ENCODE peak calls at places on chromosomes 12 and 14, in four cellular contexts. E is H54, Y is Right ventricle myocardium inferior, O is iPS-NIHi11. S is an unnamed sample.

GRCh38 chr12:98470469-98471082 is 44.8 kb upstream of the TMPO start:
- DNase-seq in O (no peak), Y (no peak), E (no peak), S (no peak)

GRCh38 chr12:81094718-81095360 is 17.0 kb downstream of the ACSS3 start:
- DNase-seq in E (no peak), Y (no peak), O (no peak), S (no peak)

GRCh38 chr12:85804663-85805062 is 31.5 kb downstream of the RASSF9 start:
- DNase-seq in E (no peak), O (no peak), Y (no peak), S (peak)

GRCh38 chr12:57390174-57390573 is 40.7 kb downstream of the R3HDM2 start:
- DNase-seq in E (no peak), O (no peak), Y (no peak), S (peak)

GRCh38 chr14:67440513-67440912 is 28.5 kb upstream of the PLEK2 start:
- DNase-seq in E (no peak), Y (no peak), O (no peak), S (no peak)

GRCh38 chr12:93526786-93527428 is 45.6 kb upstream of the SOCS2 start:
- DNase-seq in Y (no peak), O (no peak), E (peak), S (peak)

GRCh38 chr12:112916270-112916669 is 9.5 kb downstream of the OAS1 start:
- DNase-seq in Y (no peak), E (no peak), O (no peak), S (peak)

GRCh38 chr14:51576112-51576420 is 75.6 kb upstream of the FRMD6 start:
- DNase-seq in E (no peak), O (no peak), Y (no peak), S (peak)

GRCh38 chr14:95346820-95347219 is 27.1 kb upstream of the CLMN start:
- DNase-seq in O (peak), E (peak), Y (no peak), S (no peak)

GRCh38 chr12:45259732-45260480 is 44.0 kb downstream of the ANO6 start:
- DNase-seq in O (peak), Y (no peak), E (no peak), S (peak)

GRCh38 chr12:12331896-12332295 is 18.1 kb downstream of the MANSC1 start:
- DNase-seq in O (peak), E (no peak), Y (no peak), S (no peak)

GRCh38 chr12:97127061-97127460 is 220.0 kb downstream of the NEDD1 start:
- DNase-seq in O (no peak), E (no peak), Y (no peak), S (no peak)

GRCh38 chr12:75526655-75527511 is 15.5 kb upstream of the KRR1 start:
- DNase-seq in O (peak), Y (no peak), E (peak), S (peak)

GRCh38 chr12:75650989-75651695 is 139.7 kb upstream of the KRR1 start:
- DNase-seq in Y (no peak), E (no peak), O (no peak), S (peak)

GRCh38 chr12:119412811-119413794 is 78.6 kb downstream of the CCDC60 start:
- DNase-seq in O (peak), E (peak), Y (no peak), S (peak)

GRCh38 chr12:50751921-50752721 is 11.8 kb upstream of the ATF1 start:
- DNase-seq in O (peak), Y (no peak), E (no peak), S (no peak)

GRCh38 chr14:51453869-51454268 is 197.8 kb upstream of the FRMD6 start:
- DNase-seq in O (no peak), Y (no peak), E (peak), S (no peak)

GRCh38 chr14:23561873-23562821 is 5.4 kb downstream of the AP1G2 start:
- DNase-seq in E (no peak), O (no peak), Y (no peak), S (no peak)

GRCh38 chr14:44795725-44796124 is 166.0 kb downstream of the KLHL28 start:
- DNase-seq in O (peak), Y (no peak), E (no peak), S (no peak)

GRCh38 chr12:59734371-59734770 is 138.5 kb downstream of the SLC16A7 start:
- DNase-seq in E (no peak), O (no peak), Y (no peak), S (no peak)

GRCh38 chr14:25009891-25010290 is 40.1 kb downstream of the STXBP6 start:
- DNase-seq in O (peak), E (no peak), Y (no peak), S (peak)

GRCh38 chr14:90513151-90514014 is 116.6 kb downstream of the CALM1 start:
- DNase-seq in E (no peak), Y (peak), O (peak), S (no peak)

GRCh38 chr12:25875661-25876060 is 82.8 kb upstream of the RASSF8 start:
- DNase-seq in E (no peak), O (no peak), Y (no peak), S (no peak)

GRCh38 chr12:111942557-111942956 is 70.4 kb downstream of the TMEM116 start:
- DNase-seq in Y (no peak), E (peak), O (no peak), S (peak)

GRCh38 chr12:22064968-22065367 is 18.9 kb downstream of the CMAS start:
- DNase-seq in E (no peak), Y (no peak), O (no peak), S (no peak)

GRCh38 chr14:103711516-103712431 is 3.5 kb downstream of the XRCC3 start:
- DNase-seq in E (no peak), O (no peak), Y (peak), S (no peak)

GRCh38 chr14:94127330-94127729 is 2.1 kb downstream of the IFI27L2 start:
- DNase-seq in Y (no peak), E (no peak), O (no peak), S (no peak)

GRCh38 chr12:22700126-22700525 is 75.2 kb downstream of the ETNK1 start:
- DNase-seq in O (no peak), Y (no peak), E (no peak), S (no peak)

GRCh38 chr12:93682846-93683261 is 5.7 kb downstream of the CRADD start:
- DNase-seq in Y (no peak), O (no peak), E (no peak), S (no peak)

GRCh38 chr14:103543721-103544626 is 15.0 kb downstream of the TRMT61A start:
- DNase-seq in E (no peak), Y (peak), O (no peak), S (peak)

GRCh38 chr12:113142173-113142885 is 6.8 kb upstream of the RASAL1 start:
- DNase-seq in E (no peak), O (no peak), Y (peak), S (no peak)

GRCh38 chr14:77023001-77023996 is 5.2 kb downstream of the IRF2BPL start:
- DNase-seq in Y (no peak), E (no peak), O (no peak), S (peak)

GRCh38 chr14:77122555-77123125 is 19.0 kb downstream of the ZDHHC22 start:
- DNase-seq in E (no peak), Y (no peak), O (no peak), S (no peak)